ENCODE peak calls at places on chromosomes 12 and 14, in nine cellular contexts. F, B, Q, H, Z, S, I, U and R are unnamed samples.
A peak's percentile ranks its signal among the peaks of the same experiment; 100 is the strongest.

GRCh38 chr12:131711551-131712205 is 788 bp downstream of the SFSWAP start:
- DNase-seq in U (no peak), F (no peak), Z (no peak), B (no peak), Q (no peak), S (peak; percentile 8), H (no peak), I (peak; percentile 6), R (no peak)

GRCh38 chr12:28017126-28017872 is 44.8 kb upstream of the PTHLH start:
- DNase-seq in U (no peak), F (no peak), Q (no peak), I (no peak), Z (no peak), B (no peak), S (no peak), H (no peak), R (no peak)

GRCh38 chr12:64180951-64181350 is 41.1 kb downstream of the KICS2 start:
- DNase-seq in Z (no peak), B (no peak), F (no peak), I (peak; percentile 79), Q (no peak), S (no peak), U (no peak), H (no peak), R (peak; percentile 86)

GRCh38 chr14:95547626-95548327 is 12.9 kb downstream of the GLRX5 start:
- DNase-seq in Z (no peak), U (no peak), I (peak; percentile 80), H (no peak), S (no peak), F (no peak), Q (no peak), B (no peak), R (peak; percentile 85)

GRCh38 chr14:58465425-58465824 is 37.9 kb downstream of the KIAA0586 start:
- DNase-seq in I (peak; percentile 25), Z (no peak), B (no peak), H (no peak), Q (no peak), F (no peak), S (no peak), U (no peak), R (peak; percentile 15)

GRCh38 chr12:22250762-22251161 is 83.7 kb downstream of the ST8SIA1 start:
- DNase-seq in Q (no peak), B (no peak), S (no peak), U (no peak), F (no peak), I (no peak), Z (no peak), H (no peak), R (peak; percentile 38)

GRCh38 chr12:64685076-64685475 is 74.1 kb downstream of the GNS start:
- DNase-seq in B (no peak), S (no peak), Q (no peak), F (no peak), I (no peak), U (no peak), Z (no peak), H (no peak), R (no peak)

GRCh38 chr12:115204957-115205754 is 521.2 kb upstream of the TBX3 start:
- DNase-seq in Q (no peak), H (peak; percentile 14), I (peak; percentile 56), B (no peak), U (no peak), F (no peak), S (no peak), Z (no peak), R (peak; percentile 71)

GRCh38 chr14:91258021-91258618 is 13.6 kb upstream of the GPR68 start:
- DNase-seq in U (no peak), F (no peak), Q (no peak), I (no peak), H (no peak), Z (no peak), B (no peak), S (no peak), R (no peak)

GRCh38 chr14:101876539-101876938 is 87.8 kb upstream of the DYNC1H1 start:
- DNase-seq in I (peak; percentile 14), H (no peak), Z (peak; percentile 70), F (peak; percentile 70), S (peak; percentile 79), Q (peak; percentile 18), B (peak; percentile 63), U (no peak), R (no peak)

GRCh38 chr14:34361504-34362011 is 100.5 kb downstream of the SPTSSA start:
- DNase-seq in B (no peak), S (no peak), H (no peak), Q (no peak), I (no peak), F (no peak), Z (no peak), U (no peak), R (peak; percentile 29)

GRCh38 chr14:51155331-51155730 is 60.4 kb upstream of the TRIM9 start:
- DNase-seq in S (no peak), Z (no peak), I (no peak), F (no peak), H (no peak), U (no peak), B (no peak), Q (no peak), R (no peak)

GRCh38 chr12:58365087-58365390 is 423.7 kb downstream of the ATP23 start:
- DNase-seq in I (no peak), F (no peak), Q (no peak), U (no peak), S (no peak), B (no peak), Z (no peak), H (no peak), R (no peak)

GRCh38 chr12:18373176-18373575 is 111.9 kb downstream of the PIK3C2G start:
- DNase-seq in U (no peak), Q (no peak), Z (no peak), B (no peak), S (no peak), H (no peak), F (no peak), I (no peak), R (no peak)

GRCh38 chr14:39576726-39577125 is 144.5 kb upstream of the FBXO33 start:
- DNase-seq in S (no peak), U (no peak), F (no peak), B (no peak), H (peak; percentile 16), Q (no peak), I (no peak), Z (no peak), R (peak; percentile 64)

GRCh38 chr14:50471838-50472465 is 60.4 kb downstream of the MAP4K5 start:
- DNase-seq in F (no peak), I (no peak), Q (no peak), S (no peak), U (no peak), Z (no peak), B (no peak), H (no peak), R (no peak)

GRCh38 chr14:54881235-54881760 is 21.3 kb downstream of the GCH1 start:
- DNase-seq in Z (peak; percentile 21), Q (no peak), H (no peak), B (no peak), S (peak; percentile 47), I (peak; percentile 69), F (no peak), U (no peak), R (peak; percentile 56)

GRCh38 chr14:79552778-79553177 is 658.5 kb downstream of the DIO2 start:
- DNase-seq in U (no peak), H (no peak), F (no peak), Q (peak; percentile 67), S (no peak), Z (no peak), B (no peak), I (peak; percentile 47), R (no peak)

GRCh38 chr12:68310370-68310769 is 21.8 kb downstream of the MDM1 start:
- DNase-seq in H (peak; percentile 79), I (peak; percentile 93), Q (no peak), Z (no peak), F (no peak), U (no peak), B (no peak), S (no peak), R (peak; percentile 75)

GRCh38 chr12:109782322-109782695 is 50.9 kb downstream of the TRPV4 start:
- DNase-seq in U (no peak), I (no peak), B (no peak), Z (no peak), H (no peak), Q (no peak), F (no peak), S (no peak), R (no peak)

GRCh38 chr12:26065451-26065850 is 59.4 kb downstream of the BHLHE41 start:
- DNase-seq in F (no peak), B (no peak), Z (no peak), Q (no peak), I (no peak), S (no peak), H (no peak), U (no peak), R (no peak)

GRCh38 chr12:120742207-120742536 is 16.5 kb downstream of the ACADS start:
- DNase-seq in S (no peak), F (no peak), Q (no peak), H (no peak), Z (no peak), U (no peak), B (no peak), I (no peak), R (no peak)

GRCh38 chr14:24132061-24132685 is 1.7 kb downstream of the FITM1 start:
- DNase-seq in Z (peak; percentile 10), H (no peak), U (no peak), I (no peak), B (peak; percentile 50), S (no peak), F (no peak), Q (no peak), R (no peak)

GRCh38 chr12:95435355-95435754 is 38.6 kb upstream of the METAP2 start:
- DNase-seq in I (no peak), F (no peak), Z (no peak), Q (no peak), U (no peak), H (no peak), S (no peak), B (no peak), R (no peak)

GRCh38 chr12:10215451-10215850 is 2.8 kb downstream of the GABARAPL1 start:
- DNase-seq in B (no peak), U (no peak), I (no peak), S (no peak), Z (no peak), Q (no peak), F (no peak), H (no peak), R (no peak)

GRCh38 chr14:74864193-74864592 is 11.8 kb downstream of the PROX2 start:
- DNase-seq in H (no peak), I (no peak), Q (no peak), Z (no peak), U (no peak), F (no peak), B (no peak), S (no peak), R (no peak)

GRCh38 chr12:103397536-103397935 is 98.2 kb downstream of the C12orf42 start:
- DNase-seq in Z (no peak), U (no peak), B (no peak), S (no peak), I (no peak), H (no peak), Q (no peak), F (no peak), R (no peak)